ENCODE peak calls at places on chromosomes 1 and 21, in four cellular contexts. H is amniotic stem cell; E is fibroblast of the aortic adventitia; P is activated CD4-positive, alpha-beta memory T cell treated with anti-CD3 and anti-CD28 coated beads, Interleukin-2, amount 10 ng/mL, durations not matched to agents 7 days and 5 days. S is an unnamed sample.

GRCh38 chr1:158362941-158363340 is 9.2 kb downstream of the CD1E start:
- DNase-seq in H (no peak), E (no peak), P (no peak), S (no peak)

GRCh38 chr21:34274001-34274400 is 89.8 kb upstream of the KCNE2 start:
- DNase-seq in H (no peak), E (peak), P (no peak), S (no peak)

GRCh38 chr1:115969509-115969908 is 6.8 kb upstream of the SLC22A15 start:
- DNase-seq in H (no peak), E (no peak), P (no peak), S (peak)

GRCh38 chr1:239031310-239031709 is 355.1 kb upstream of the CHRM3 start:
- DNase-seq in H (no peak), E (no peak), P (no peak), S (no peak)

GRCh38 chr1:224368409-224368808 is 11.7 kb downstream of the CNIH4 start:
- DNase-seq in H (no peak), E (no peak), P (no peak), S (no peak)

GRCh38 chr21:27036736-27037301 is 69.9 kb upstream of the ADAMTS5 start:
- DNase-seq in H (no peak), E (no peak), P (no peak), S (no peak)

GRCh38 chr1:9361630-9362256 is 69.0 kb downstream of the SPSB1 start:
- DNase-seq in H (no peak), E (no peak), P (no peak), S (no peak)

GRCh38 chr1:23098463-23099170 is 70.0 kb downstream of the LUZP1 start:
- DNase-seq in H (peak), E (peak), P (peak), S (peak)

GRCh38 chr1:64861611-64862010 is 104.7 kb downstream of the JAK1 start:
- DNase-seq in H (no peak), E (peak), P (no peak), S (peak)

GRCh38 chr1:32878637-32879041 is 7.7 kb upstream of the HPCA start:
- DNase-seq in H (no peak), E (no peak), P (no peak), S (no peak)

GRCh38 chr1:66495490-66495889 is 38.5 kb upstream of the SGIP1 start:
- DNase-seq in H (no peak), E (peak), P (no peak), S (no peak)

GRCh38 chr1:51284487-51284954 is 45.8 kb downstream of the TTC39A start:
- DNase-seq in H (no peak), E (peak), P (no peak), S (peak)

GRCh38 chr1:164675342-164675904 is 116.4 kb downstream of the PBX1 start:
- DNase-seq in H (no peak), E (no peak), P (no peak), S (no peak)

GRCh38 chr1:223393275-223394214 is at the start of gene CCDC185:
- DNase-seq in H (no peak), E (no peak), P (no peak), S (no peak)

GRCh38 chr1:91819038-91819788 is 66.7 kb downstream of the TGFBR3 start:
- DNase-seq in H (no peak), E (no peak), P (no peak), S (no peak)

GRCh38 chr1:100265562-100265930 is 470 bp upstream of the RTCA start:
- DNase-seq in H (no peak), E (no peak), P (no peak), S (no peak)

GRCh38 chr1:36708587-36708986 is 225.9 kb upstream of the CSF3R start:
- DNase-seq in H (no peak), E (no peak), P (no peak), S (no peak)

GRCh38 chr1:47232187-47232874 is at the start of gene TAL1:
- DNase-seq in H (no peak), E (no peak), P (no peak), S (peak)